ENCODE peak calls at places on chromosomes 12 and 14, in seven cellular contexts. X is body of pancreas, N is fibroblast of the aortic adventitia, U is neural crest cell, K is nephron progenitor cell, D is ELR, H is NCI-H1105. J is an unnamed sample.

GRCh38 chr12:69274861-69275260 is 35.5 kb downstream of the CPSF6 start:
- DNase-seq in X (no peak), N (peak; percentile 44), U (no peak), K (no peak), D (peak; percentile 34), H (no peak), J (no peak)

GRCh38 chr12:176321-177181 is 37.4 kb downstream of the SLC6A12 start:
- DNase-seq in X (peak; percentile 29), N (peak; percentile 48), U (no peak), K (no peak), D (peak; percentile 47), H (no peak), J (no peak)

GRCh38 chr14:67391266-67391665 is 20.7 kb downstream of the PLEK2 start:
- DNase-seq in X (no peak), N (no peak), U (no peak), K (no peak), D (no peak), H (no peak), J (no peak)

GRCh38 chr14:28321475-28322244 is 444.9 kb upstream of the FOXG1 start:
- DNase-seq in X (no peak), N (no peak), U (no peak), K (no peak), D (peak; percentile 63), H (no peak), J (no peak)

GRCh38 chr14:24249230-24250021 is 7.0 kb upstream of the TINF2 start:
- DNase-seq in X (no peak), N (no peak), U (no peak), K (no peak), D (no peak), H (no peak), J (no peak)

GRCh38 chr12:4280351-4281163 is 7.0 kb downstream of the CCND2 start:
- DNase-seq in X (no peak), N (no peak), U (peak; percentile 63), K (peak; percentile 65), D (no peak), H (no peak), J (no peak)

GRCh38 chr14:92441751-92442477 is 71.7 kb upstream of the RIN3 start:
- DNase-seq in X (no peak), N (no peak), U (no peak), K (no peak), D (no peak), H (no peak), J (no peak)

GRCh38 chr14:50667491-50668007 is 557 bp downstream of the SAV1 start:
- DNase-seq in X (peak; percentile 59), N (no peak), U (no peak), K (no peak), D (no peak), H (peak; percentile 58), J (no peak)

GRCh38 chr14:25836647-25837046 is 761.2 kb downstream of the NOVA1 start:
- DNase-seq in X (no peak), N (no peak), U (no peak), K (no peak), D (no peak), H (no peak), J (no peak)

GRCh38 chr14:45262637-45263036 is 9.6 kb upstream of the MIS18BP1 start:
- DNase-seq in X (no peak), N (peak; percentile 25), U (no peak), K (no peak), D (no peak), H (no peak), J (no peak)

J was measured in HuH-7.5.